ENCODE peak calls at places on chromosomes 13 and 19, in five cellular contexts. T is CD4-positive, CD25-positive, alpha-beta regulatory T cell; D is suprapubic skin; M is tibial artery; E is gastrocnemius medialis. W is an unnamed sample.

GRCh38 chr13:98988277-98988676 is 10.4 kb upstream of the DOCK9 start:
- DNase-seq in T (no peak), D (no peak), M (no peak), E (no peak), W (no peak)

GRCh38 chr19:13154911-13155471 is 4.8 kb downstream of the IER2 start:
- DNase-seq in T (peak; percentile 67), D (peak; percentile 93), M (peak; percentile 86), E (no peak), W (peak; percentile 54)

GRCh38 chr19:39032164-39032918 is at the start of gene FBXO27:
- DNase-seq in T (no peak), D (peak; percentile 71), M (no peak), E (no peak), W (peak; percentile 18)

GRCh38 chr19:32824136-32824835 is 45.3 kb downstream of the SLC7A9 start:
- DNase-seq in T (no peak), D (no peak), M (no peak), E (no peak), W (no peak)

GRCh38 chr19:48501446-48501960 is 10.1 kb downstream of the LMTK3 start:
- DNase-seq in T (peak; percentile 43), D (no peak), M (peak; percentile 61), E (no peak), W (no peak)

GRCh38 chr13:98647121-98647520 is 70.2 kb upstream of the STK24 start:
- DNase-seq in T (no peak), D (no peak), M (no peak), E (no peak), W (no peak)

GRCh38 chr19:54405628-54406027 is 9.6 kb upstream of the TTYH1 start:
- DNase-seq in T (no peak), D (no peak), M (no peak), E (no peak), W (no peak)

GRCh38 chr13:46604226-46604968 is 51.4 kb downstream of the LRCH1 start:
- DNase-seq in T (no peak), D (no peak), M (no peak), E (no peak), W (no peak)

GRCh38 chr13:109644956-109645355 is 141.4 kb downstream of the IRS2 start:
- DNase-seq in T (no peak), D (no peak), M (no peak), E (no peak), W (no peak)

GRCh38 chr19:33386361-33386858 is 12.9 kb downstream of the CEBPG start:
- DNase-seq in T (no peak), D (peak; percentile 61), M (no peak), E (no peak), W (peak; percentile 14)

GRCh38 chr13:85166891-85167290 is 632.3 kb downstream of the SLITRK6 start:
- DNase-seq in T (no peak), D (no peak), M (no peak), E (no peak), W (no peak)

GRCh38 chr13:27425151-27425917 is 915 bp downstream of the GTF3A start:
- DNase-seq in T (no peak), D (no peak), M (no peak), E (no peak), W (no peak)

GRCh38 chr13:38687246-38688229 is 661 bp downstream of the FREM2 start:
- DNase-seq in T (no peak), D (no peak), M (no peak), E (no peak), W (no peak)

DNA sequence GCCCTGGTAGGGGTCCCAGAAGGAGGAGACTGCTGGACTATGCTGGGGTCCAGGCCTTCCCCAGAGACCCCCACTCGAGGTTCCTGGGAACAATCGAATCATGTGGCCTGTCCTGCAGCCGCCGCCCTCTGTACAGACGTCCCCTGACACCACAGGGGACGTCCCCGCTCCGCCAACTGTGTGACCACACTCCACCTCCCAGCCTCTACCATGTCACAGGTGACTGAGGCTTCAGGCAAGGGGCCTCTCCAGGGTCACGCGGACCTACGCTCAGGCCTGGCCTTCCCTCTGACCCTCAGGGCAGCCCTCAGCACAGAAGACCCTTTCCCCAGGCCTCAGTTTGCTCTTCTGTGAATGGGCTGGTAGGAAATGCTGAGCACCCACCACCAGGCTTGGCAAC is 13.1 kb upstream of the TMEM161A start:
- DNase-seq in T (no peak), D (no peak), M (no peak), E (no peak), W (no peak)
- H3K4me1 ChIP-seq in T (no peaks in the 10 kb centered on the region), D (no peaks in the 10 kb centered on the region), M (peaks cover under 1% of the 10 kb centered on the region), E (no peaks in the 10 kb centered on the region), W (no peaks in the 10 kb centered on the region)

DNA sequence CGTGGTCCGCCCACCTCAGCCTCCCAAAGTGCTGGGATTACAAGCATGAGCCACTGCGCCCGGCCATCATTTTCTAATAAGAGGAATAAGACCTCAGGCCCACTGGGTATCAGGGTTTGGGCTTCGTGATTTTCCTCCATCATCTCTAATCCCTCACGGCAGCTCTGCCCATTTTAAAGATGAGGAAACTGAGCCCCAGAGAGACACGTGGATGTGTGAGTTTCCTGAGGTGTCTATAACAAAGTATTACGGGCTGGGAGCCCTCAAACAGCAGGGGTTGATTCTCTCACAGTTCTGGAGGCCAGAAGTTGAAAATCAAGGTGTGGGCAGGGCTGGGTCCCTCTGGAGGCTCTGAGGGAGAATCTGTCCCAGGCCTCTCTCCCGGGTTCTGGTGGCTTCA is 33.7 kb downstream of the MYO9B start:
- DNase-seq in T (no peak), D (no peak), M (no peak), E (no peak), W (no peak)
- H3K36me3 ChIP-seq in T (peaks cover 33% of the 10 kb centered on the region), D (peaks cover 21% of the 10 kb centered on the region), M (no peaks in the 10 kb centered on the region), E (no peaks in the 10 kb centered on the region), W (peaks cover 13% of the 10 kb centered on the region)

GRCh38 chr13:51805313-51805712 is 1.4 kb upstream of the DHRS12 start:
- DNase-seq in T (no peak), D (no peak), M (no peak), E (no peak), W (no peak)

GRCh38 chr13:51805925-51806324 is 2.0 kb upstream of the DHRS12 start:
- DNase-seq in T (no peak), D (no peak), M (no peak), E (no peak), W (no peak)

GRCh38 chr13:51806571-51806970 is 2.6 kb upstream of the DHRS12 start:
- DNase-seq in T (no peak), D (no peak), M (no peak), E (no peak), W (no peak)

GRCh38 chr13:51808811-51809210 is 4.8 kb upstream of the DHRS12 start:
- DNase-seq in T (no peak), D (no peak), M (no peak), E (no peak), W (no peak)

GRCh38 chr13:51807041-51807440 is 3.1 kb upstream of the DHRS12 start:
- DNase-seq in T (no peak), D (no peak), M (no peak), E (no peak), W (no peak)
- H3K4me1 ChIP-seq in T (peaks cover 30% of the 10 kb centered on the region), D (peaks cover 39% of the 10 kb centered on the region), M (peaks cover 33% of the 10 kb centered on the region), E (peaks cover 30% of the 10 kb centered on the region), W (peaks cover 48% of the 10 kb centered on the region)

DNA sequence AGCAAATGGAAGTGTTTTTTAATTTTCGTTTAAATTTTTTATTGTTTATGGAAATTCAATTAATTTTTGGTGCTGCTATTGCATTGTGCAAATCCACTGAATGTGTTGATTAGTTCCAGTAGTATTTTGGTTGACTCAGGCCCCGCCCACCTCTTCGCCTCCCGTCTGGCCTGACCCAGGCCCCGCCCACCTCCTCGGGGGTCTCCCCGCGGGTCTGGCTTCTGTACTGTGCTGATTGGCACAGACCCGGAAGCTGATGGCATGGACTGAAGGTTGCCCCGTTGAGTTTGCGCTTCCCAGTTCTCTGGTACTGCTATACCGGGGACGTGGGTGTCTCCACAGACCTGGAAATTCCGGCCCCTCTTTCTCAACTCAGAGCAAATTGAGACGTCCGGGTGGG is 14.6 kb downstream of the ZNF701 start:
- DNase-seq in T (no peak), D (no peak), M (no peak), E (no peak), W (no peak)
- H3K36me3 ChIP-seq in T (peaks cover 35% of the 10 kb centered on the region), D (peaks cover 68% of the 10 kb centered on the region), M (peaks cover 58% of the 10 kb centered on the region), E (peaks cover 3% of the 10 kb centered on the region), W (peaks cover 69% of the 10 kb centered on the region)

GRCh38 chr13:51585234-51585672 is 991 bp downstream of the WDFY2 start:
- DNase-seq in T (no peak), D (no peak), M (no peak), E (no peak), W (no peak)

GRCh38 chr13:51585696-51586095 is 1.4 kb downstream of the WDFY2 start:
- DNase-seq in T (no peak), D (no peak), M (no peak), E (no peak), W (no peak)

GRCh38 chr13:51583469-51583874 is 790 bp upstream of the WDFY2 start:
- DNase-seq in T (no peak), D (no peak), M (no peak), E (no peak), W (no peak)

GRCh38 chr13:51583875-51584730 is at the start of gene WDFY2:
- DNase-seq in T (peak; percentile 99), D (peak; percentile 100), M (peak; percentile 100), E (peak; percentile 100), W (peak; percentile 99)

DNA sequence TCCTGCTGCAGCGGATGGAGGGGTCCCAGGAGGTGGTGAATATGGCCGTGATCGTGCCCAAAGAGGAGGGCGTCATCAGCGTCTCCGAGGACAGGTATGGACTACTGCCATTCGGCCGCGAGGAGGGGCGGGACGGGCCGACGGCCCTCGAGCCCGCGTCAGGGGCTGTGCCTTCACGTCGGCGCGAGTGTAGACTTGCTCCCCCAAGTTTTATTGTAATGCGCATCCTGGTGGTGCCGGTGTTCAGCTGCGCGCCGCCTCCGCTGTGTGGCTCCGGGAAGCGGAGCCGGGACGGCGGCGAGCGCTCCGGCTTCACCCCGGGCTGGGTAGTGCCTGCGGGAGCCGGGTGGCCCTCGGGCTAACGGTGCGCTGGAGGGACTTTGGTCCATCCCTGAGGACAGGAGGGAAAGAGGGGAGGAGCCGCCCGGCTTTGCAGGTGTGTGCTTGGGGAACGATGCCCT is 499 bp downstream of the WDFY2 start:
- DNase-seq in T (peak; percentile 69), D (peak; percentile 90), M (no peak), E (peak; percentile 6), W (peak; percentile 49)
- H3K4me1 ChIP-seq in T (peaks cover 17% of the 10 kb centered on the region), D (peaks cover 50% of the 10 kb centered on the region), M (peaks cover 32% of the 10 kb centered on the region), E (peaks cover 12% of the 10 kb centered on the region), W (peaks cover 50% of the 10 kb centered on the region)